ENCODE peak calls at places on chromosomes 16 and 17, in ten cellular contexts. M, J, B, S, D, P, R, A, L and I are unnamed samples.

GRCh38 chr17:48883171-48883570 is 9.4 kb upstream of the ATP5MC1 start:
- DNase-seq in J (no peak), A (no peak), S (no peak), L (no peak), P (no peak), D (no peak), M (no peak), B (no peak), R (no peak), I (no peak)

GRCh38 chr16:58636474-58636873 is 6.8 kb upstream of the CNOT1 start:
- DNase-seq in B (no peak), A (no peak), D (no peak), S (no peak), M (no peak), J (no peak), P (no peak), L (no peak), R (no peak), I (no peak)

GRCh38 chr17:45425125-45425983 is 7.3 kb downstream of the ARHGAP27 start:
- DNase-seq in P (no peak), B (peak; percentile 87), J (peak; percentile 76), A (peak; percentile 66), L (peak; percentile 52), R (no peak), S (peak; percentile 97), D (no peak), M (peak; percentile 62), I (no peak)

GRCh38 chr16:51522902-51523301 is 371.8 kb upstream of the SALL1 start:
- DNase-seq in P (no peak), A (no peak), L (no peak), D (no peak), S (no peak), M (no peak), R (no peak), B (no peak), J (no peak), I (no peak)

GRCh38 chr16:22123759-22124490 is 31.6 kb downstream of the VWA3A start:
- DNase-seq in L (no peak), B (no peak), P (no peak), M (no peak), D (no peak), S (peak; percentile 15), R (no peak), A (no peak), J (no peak), I (no peak)

GRCh38 chr16:76535-77272 is 1.3 kb upstream of the MPG start:
- DNase-seq in L (peak; percentile 94), P (peak; percentile 43), M (peak; percentile 86), R (no peak), J (no peak), D (no peak), B (no peak), S (no peak), A (no peak), I (peak; percentile 47)

GRCh38 chr17:74757502-74757901 is 9.1 kb downstream of the NHERF1 start:
- DNase-seq in D (no peak), R (no peak), M (no peak), B (no peak), A (no peak), J (no peak), S (no peak), L (no peak), P (no peak), I (no peak)

GRCh38 chr16:49513040-49513439 is 139.4 kb downstream of the C16orf78 start:
- DNase-seq in L (no peak), D (peak; percentile 18), B (peak; percentile 53), J (no peak), M (peak; percentile 4), A (no peak), P (peak; percentile 57), S (peak; percentile 23), R (no peak), I (no peak)

GRCh38 chr16:67405336-67405735 is 10.9 kb downstream of the ZDHHC1 start:
- DNase-seq in P (no peak), J (no peak), D (no peak), B (no peak), R (no peak), A (no peak), S (no peak), L (no peak), M (no peak), I (no peak)

GRCh38 chr16:17491140-17491662 is 20.4 kb upstream of the XYLT1 start:
- DNase-seq in A (no peak), B (no peak), D (no peak), J (no peak), L (no peak), M (no peak), P (no peak), R (no peak), S (no peak), I (no peak)

GRCh38 chr16:84430860-84431259 is 62.5 kb downstream of the ATP2C2 start:
- DNase-seq in P (no peak), L (no peak), J (no peak), B (no peak), M (no peak), S (no peak), D (no peak), R (no peak), A (no peak), I (no peak)

GRCh38 chr17:43667506-43668438 is 6.0 kb upstream of the MEOX1 start:
- DNase-seq in M (peak; percentile 74), P (no peak), J (no peak), R (no peak), D (no peak), A (no peak), L (peak; percentile 49), B (no peak), S (no peak), I (no peak)

GRCh38 chr17:45794840-45795239 is 10.7 kb downstream of the CRHR1 start:
- DNase-seq in D (no peak), P (no peak), B (peak; percentile 56), A (no peak), R (no peak), S (peak; percentile 49), M (no peak), J (no peak), L (no peak), I (peak; percentile 39)

GRCh38 chr16:67170168-67170947 is at the start of gene NOL3:
- DNase-seq in M (peak; percentile 80), D (peak; percentile 81), A (no peak), R (no peak), J (no peak), L (peak; percentile 80), S (peak; percentile 94), B (peak; percentile 87), P (peak; percentile 66), I (no peak)

GRCh38 chr16:15949210-15950166 is at the start of gene ABCC1:
- DNase-seq in R (peak; percentile 63), D (peak; percentile 51), S (peak; percentile 65), M (peak; percentile 26), L (peak; percentile 23), J (peak; percentile 47), B (peak; percentile 77), A (peak; percentile 34), P (peak; percentile 39), I (peak; percentile 23)

GRCh38 chr16:74575175-74575804 is 31.6 kb downstream of the GLG1 start:
- DNase-seq in L (no peak), S (no peak), B (no peak), A (no peak), D (no peak), P (no peak), R (no peak), M (no peak), J (no peak), I (no peak)
- TF ChIP-seq CTCF in L (no peak), S (no peak), B (no peak), A (no peak), D (no peak), P (peak; percentile 3), R (no peak), M (no peak), J (no peak), I (no peak)

GRCh38 chr17:71115669-71115972 is 946.3 kb downstream of the KCNJ2 start:
- DNase-seq in M (no peak), L (peak; percentile 3), R (no peak), P (no peak), B (no peak), S (no peak), J (no peak), A (no peak), D (no peak), I (no peak)

GRCh38 chr17:71114911-71115668 is 945.8 kb downstream of the KCNJ2 start:
- DNase-seq in L (no peak), J (no peak), P (no peak), M (no peak), S (no peak), B (peak; percentile 13), R (no peak), D (no peak), A (no peak), I (no peak)

GRCh38 chr17:71117461-71117860 is 948.1 kb downstream of the KCNJ2 start:
- DNase-seq in L (no peak), P (no peak), J (no peak), R (no peak), A (no peak), M (peak; percentile 73), D (no peak), S (no peak), B (peak; percentile 50), I (no peak)

DNA sequence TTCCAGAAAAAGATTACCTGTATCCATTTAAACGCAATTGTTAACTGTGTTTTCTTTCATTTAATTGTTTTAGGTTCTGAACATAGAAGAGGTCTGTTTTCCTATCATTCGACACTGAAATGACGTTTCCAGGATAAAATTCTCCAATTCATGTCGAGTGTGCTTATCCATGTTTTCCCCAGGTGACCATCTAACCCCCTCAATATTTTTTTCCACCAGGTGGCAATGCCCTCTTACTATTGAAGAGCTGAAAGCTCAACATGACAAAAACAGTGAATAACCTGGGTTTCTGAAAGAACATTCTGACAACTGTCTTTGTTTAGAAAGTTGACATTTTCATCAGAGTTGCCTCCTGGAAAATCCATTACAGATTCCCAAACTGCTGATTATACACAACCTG is 948.7 kb downstream of the KCNJ2 start:
- DNase-seq in J (no peak), P (peak; percentile 26), B (peak; percentile 47), L (no peak), A (no peak), S (peak; percentile 26), R (no peak), M (peak; percentile 19), D (peak; percentile 16), I (peak; percentile 4)
- TF ChIP-seq CTCF in J (no peak), P (peak; percentile 55), B (peak; percentile 55), L (no peak), A (peak; percentile 73), S (peak; percentile 44), R (no peak), M (no peak), D (peak; percentile 41), I (no peak)

GRCh38 chr17:61411944-61412859 is 12.6 kb downstream of the TBX2 start:
- DNase-seq in M (peak; percentile 80), B (peak; percentile 92), A (peak; percentile 84), J (peak; percentile 96), P (peak; percentile 76), L (peak; percentile 74), D (peak; percentile 75), S (peak; percentile 82), R (peak; percentile 83), I (peak; percentile 90)
- TF ChIP-seq CTCF in M (peak; percentile 79), B (peak; percentile 96), A (peak; percentile 100), J (peak; percentile 99), P (peak; percentile 92), L (peak; percentile 92), D (peak; percentile 90), S (peak; percentile 99), R (peak; percentile 98), I (peak; percentile 99)

GRCh38 chr16:47143329-47143676 is 442 bp downstream of the NETO2 start:
- DNase-seq in A (peak; percentile 74), L (peak; percentile 60), S (peak; percentile 84), P (no peak), R (peak; percentile 44), J (peak; percentile 78), D (peak; percentile 79), M (peak; percentile 63), B (peak; percentile 89), I (peak; percentile 86)
- TF ChIP-seq CTCF in A (peak; percentile 94), L (peak; percentile 33), S (peak; percentile 83), P (no peak), R (peak; percentile 43), J (peak; percentile 79), D (peak; percentile 59), M (peak; percentile 32), B (peak; percentile 76), I (peak; percentile 91)